ENCODE peak calls at places on chromosomes 3 and 15, in four cellular contexts. One of them, this sample, is unnamed.

GRCh38 chr3:70400194-70400593 is 87.8 kb upstream of the MDFIC2 start:
- DNase-seq in psoas muscle: no peak
- DNase-seq in GM12878: no peak
- DNase-seq in Panc1: no peak
- DNase-seq in this sample: no peak

GRCh38 chr15:56869573-56869972 is 48.9 kb upstream of the TCF12 start:
- DNase-seq in psoas muscle: peak; percentile 49
- DNase-seq in GM12878: no peak
- DNase-seq in Panc1: no peak
- DNase-seq in this sample: no peak

GRCh38 chr15:38459480-38459879 is 5.6 kb downstream of the FAM98B start:
- DNase-seq in psoas muscle: no peak
- DNase-seq in GM12878: no peak
- DNase-seq in Panc1: no peak
- DNase-seq in this sample: no peak

GRCh38 chr3:185896565-185896964 is 41.2 kb downstream of the TRA2B start:
- DNase-seq in psoas muscle: no peak
- DNase-seq in GM12878: no peak
- DNase-seq in Panc1: no peak
- DNase-seq in this sample: no peak

GRCh38 chr3:24101676-24102168 is 156.6 kb downstream of the NR1D2 start:
- DNase-seq in psoas muscle: no peak
- DNase-seq in GM12878: no peak
- DNase-seq in Panc1: no peak
- DNase-seq in this sample: no peak

GRCh38 chr3:66722675-66723074 is 221.9 kb upstream of the LRIG1 start:
- DNase-seq in psoas muscle: no peak
- DNase-seq in GM12878: no peak
- DNase-seq in Panc1: no peak
- DNase-seq in this sample: no peak

GRCh38 chr3:34843479-34843870 is 795.9 kb upstream of the ARPP21 start:
- DNase-seq in psoas muscle: no peak
- DNase-seq in GM12878: no peak
- DNase-seq in Panc1: no peak
- DNase-seq in this sample: no peak

GRCh38 chr3:148757238-148757930 is 59.7 kb downstream of the AGTR1 start:
- DNase-seq in psoas muscle: no peak
- DNase-seq in GM12878: no peak
- DNase-seq in Panc1: no peak
- DNase-seq in this sample: no peak

GRCh38 chr15:40087991-40088928 is 20.4 kb downstream of the BMF start:
- DNase-seq in psoas muscle: peak; percentile 69
- DNase-seq in GM12878: no peak
- DNase-seq in Panc1: no peak
- DNase-seq in this sample: no peak

GRCh38 chr15:28101201-28101600 is 2.1 kb upstream of the OCA2 start:
- DNase-seq in psoas muscle: no peak
- DNase-seq in GM12878: no peak
- DNase-seq in Panc1: no peak
- DNase-seq in this sample: no peak

GRCh38 chr3:10142707-10143560 is 1.4 kb downstream of the VHL start:
- DNase-seq in psoas muscle: no peak
- DNase-seq in GM12878: no peak
- DNase-seq in Panc1: no peak
- DNase-seq in this sample: no peak

GRCh38 chr3:175731543-175731942 is 872.4 kb downstream of the NAALADL2 start:
- DNase-seq in psoas muscle: no peak
- DNase-seq in GM12878: no peak
- DNase-seq in Panc1: no peak
- DNase-seq in this sample: no peak

GRCh38 chr3:119352863-119353527 is 58.8 kb downstream of the ARHGAP31 start:
- DNase-seq in psoas muscle: no peak
- DNase-seq in GM12878: no peak
- DNase-seq in Panc1: no peak
- DNase-seq in this sample: peak; percentile 37

GRCh38 chr3:111465081-111465670 is 76.8 kb upstream of the CD96 start:
- DNase-seq in psoas muscle: no peak
- DNase-seq in GM12878: no peak
- DNase-seq in Panc1: no peak
- DNase-seq in this sample: no peak

GRCh38 chr3:2657408-2657807 is 452.8 kb downstream of the IL5RA start:
- DNase-seq in psoas muscle: no peak
- DNase-seq in GM12878: no peak
- DNase-seq in Panc1: no peak
- DNase-seq in this sample: no peak

GRCh38 chr3:197023241-197023997 is 6.2 kb downstream of the MELTF start:
- DNase-seq in psoas muscle: no peak
- DNase-seq in GM12878: peak; percentile 76
- DNase-seq in Panc1: no peak
- DNase-seq in this sample: peak; percentile 35
- H3K4me3 ChIP-seq in psoas muscle: no peak overlapping the region
- H3K4me3 ChIP-seq in GM12878: peak overlapping the region; percentile 24
- H3K4me3 ChIP-seq in Panc1: no peak overlapping the region
- H3K4me3 ChIP-seq in this sample: peak overlapping the region; percentile 9

DNA sequence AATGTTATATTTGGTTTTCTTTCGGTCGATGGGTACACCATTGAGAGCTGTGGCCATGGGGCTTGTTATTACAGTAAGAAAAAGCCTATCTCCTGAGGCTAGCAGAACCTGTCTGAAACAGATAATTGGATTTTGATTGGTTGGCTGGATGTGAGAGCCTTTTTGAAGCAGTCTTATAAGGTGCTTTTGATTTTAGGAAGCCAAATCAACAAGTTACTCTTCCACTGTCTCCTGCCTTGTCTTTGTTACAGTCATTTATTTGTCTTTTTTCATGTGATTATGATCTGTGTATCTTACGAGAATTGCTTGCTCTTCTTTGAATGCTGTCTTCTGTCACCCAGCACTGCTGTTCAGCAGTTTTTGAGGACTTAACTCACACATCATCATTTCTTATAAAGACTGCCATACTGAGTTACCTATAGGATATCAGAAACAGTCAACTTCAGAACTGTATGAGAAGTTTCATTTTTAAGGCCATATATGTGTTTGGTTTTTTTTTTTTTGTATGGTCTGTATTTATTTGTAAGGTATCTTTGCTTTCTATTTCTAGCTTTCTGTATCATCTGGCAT is 51.1 kb downstream of the MEF2A start:
- DNase-seq in psoas muscle: no peak
- DNase-seq in GM12878: no peak
- DNase-seq in Panc1: no peak
- DNase-seq in this sample: no peak
- H3K4me3 ChIP-seq in psoas muscle: no peak overlapping the region
- H3K4me3 ChIP-seq in GM12878: no peak overlapping the region
- H3K4me3 ChIP-seq in Panc1: no peak overlapping the region
- H3K4me3 ChIP-seq in this sample: no peak overlapping the region

DNA sequence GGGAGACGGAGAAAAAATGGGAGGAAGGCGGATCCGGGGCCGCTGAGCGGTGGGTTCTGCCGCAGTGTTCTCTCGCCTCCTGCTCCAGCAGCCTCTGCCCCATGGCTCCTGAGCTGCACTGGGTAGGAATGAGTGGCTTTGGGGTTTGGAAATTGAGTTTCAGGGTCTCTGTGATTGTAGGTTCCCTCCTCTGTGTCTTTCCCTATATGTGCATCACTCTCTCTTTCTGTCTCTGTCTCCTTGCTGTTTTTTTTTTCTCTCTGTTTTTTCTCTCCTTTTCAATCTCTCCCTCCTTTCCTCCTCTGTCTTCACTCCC is 1.9 kb downstream of the GRM7 start:
- DNase-seq in psoas muscle: no peak
- DNase-seq in GM12878: no peak
- DNase-seq in Panc1: no peak
- DNase-seq in this sample: no peak
- H3K4me3 ChIP-seq in psoas muscle: no peak overlapping the region
- H3K4me3 ChIP-seq in GM12878: no peak overlapping the region
- H3K4me3 ChIP-seq in Panc1: no peak overlapping the region
- H3K4me3 ChIP-seq in this sample: no peak overlapping the region

GRCh38 chr15:58409861-58410260 is 21.9 kb upstream of the LIPC start:
- DNase-seq in psoas muscle: no peak
- DNase-seq in GM12878: no peak
- DNase-seq in Panc1: no peak
- DNase-seq in this sample: no peak
- H3K4me3 ChIP-seq in psoas muscle: no peak overlapping the region
- H3K4me3 ChIP-seq in GM12878: peak overlapping the region; percentile 33
- H3K4me3 ChIP-seq in Panc1: no peak overlapping the region
- H3K4me3 ChIP-seq in this sample: no peak overlapping the region

DNA sequence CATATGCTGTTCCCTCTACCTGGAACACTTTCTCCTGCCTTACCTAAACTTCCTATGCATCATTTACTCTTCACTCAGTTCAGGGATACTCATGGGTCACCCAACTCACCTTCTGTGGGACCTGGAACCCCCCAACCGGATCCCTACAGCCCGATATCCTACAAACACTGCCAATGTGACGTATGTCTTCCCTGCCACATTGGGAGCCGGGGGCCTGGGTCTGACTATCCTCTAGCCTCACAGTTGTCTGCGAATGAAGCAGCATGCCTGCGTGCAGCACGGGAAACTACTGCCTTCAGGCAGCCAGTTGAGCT is 405 bp downstream of the NPRL2 start:
- DNase-seq in psoas muscle: no peak
- DNase-seq in GM12878: no peak
- DNase-seq in Panc1: no peak
- DNase-seq in this sample: no peak
- H3K4me3 ChIP-seq in psoas muscle: peak overlapping the region; percentile 92
- H3K4me3 ChIP-seq in GM12878: peak overlapping the region; percentile 83
- H3K4me3 ChIP-seq in Panc1: peak overlapping the region; percentile 75
- H3K4me3 ChIP-seq in this sample: peak overlapping the region; percentile 67

GRCh38 chr3:158102660-158103085 is 3.5 kb downstream of the SHOX2 start:
- DNase-seq in psoas muscle: no peak
- DNase-seq in GM12878: no peak
- DNase-seq in Panc1: no peak
- DNase-seq in this sample: no peak
- H3K4me3 ChIP-seq in psoas muscle: no peak overlapping the region
- H3K4me3 ChIP-seq in GM12878: no peak overlapping the region
- H3K4me3 ChIP-seq in Panc1: no peak overlapping the region
- H3K4me3 ChIP-seq in this sample: no peak overlapping the region

GRCh38 chr3:129574206-129574605 is 31.2 kb downstream of the H1-8 start:
- DNase-seq in psoas muscle: no peak
- DNase-seq in GM12878: no peak
- DNase-seq in Panc1: no peak
- DNase-seq in this sample: no peak

GRCh38 chr3:129573493-129573892 is 30.5 kb downstream of the H1-8 start:
- DNase-seq in psoas muscle: no peak
- DNase-seq in GM12878: no peak
- DNase-seq in Panc1: no peak
- DNase-seq in this sample: no peak

GRCh38 chr3:129575987-129576364 is 30.5 kb downstream of the PLXND1 start:
- DNase-seq in psoas muscle: no peak
- DNase-seq in GM12878: no peak
- DNase-seq in Panc1: no peak
- DNase-seq in this sample: no peak

GRCh38 chr3:129576514-129577345 is 29.7 kb downstream of the PLXND1 start:
- DNase-seq in psoas muscle: no peak
- DNase-seq in GM12878: peak; percentile 35
- DNase-seq in Panc1: no peak
- DNase-seq in this sample: peak; percentile 38

DNA sequence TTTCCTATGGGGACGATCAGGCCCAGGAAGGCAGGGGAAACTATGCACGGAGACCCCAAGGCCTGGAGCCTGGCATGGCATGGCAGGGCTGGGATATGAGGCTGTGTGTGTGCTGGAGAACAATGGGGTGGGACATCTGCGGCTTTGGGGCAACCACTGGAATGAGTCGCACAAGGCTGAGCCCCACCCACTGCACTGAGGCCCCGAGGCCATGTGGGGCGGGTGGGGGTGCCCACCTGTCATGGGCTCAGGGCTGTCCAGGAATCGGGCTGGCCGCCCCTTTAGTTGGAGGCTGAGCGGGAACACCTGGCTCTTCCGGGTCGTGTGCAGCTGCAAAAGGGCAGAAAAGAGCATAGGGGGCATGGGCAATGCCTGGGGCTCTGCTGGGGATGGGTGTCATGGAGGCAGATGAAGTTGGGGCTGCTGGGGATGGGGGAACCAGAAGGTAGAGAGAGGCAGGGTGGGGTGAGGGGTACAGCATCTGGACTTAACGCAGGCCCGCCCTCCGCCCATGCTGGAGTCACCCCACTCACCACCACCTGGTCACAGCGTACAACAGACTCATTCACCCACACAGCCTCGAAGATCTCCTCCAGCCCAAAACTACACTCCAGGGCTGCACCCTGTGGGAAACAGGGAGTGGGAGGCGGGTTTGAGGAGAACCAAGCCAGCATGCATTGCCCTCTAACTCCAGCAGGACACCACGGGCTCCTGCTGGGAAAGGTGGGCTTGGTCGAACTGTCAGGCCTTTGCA is 31.1 kb downstream of the PLXND1 start:
- DNase-seq in psoas muscle: no peak
- DNase-seq in GM12878: no peak
- DNase-seq in Panc1: no peak
- DNase-seq in this sample: no peak
- H3K4me3 ChIP-seq in psoas muscle: no peak overlapping the region
- H3K4me3 ChIP-seq in GM12878: no peak overlapping the region
- H3K4me3 ChIP-seq in Panc1: no peak overlapping the region
- H3K4me3 ChIP-seq in this sample: no peak overlapping the region

GRCh38 chr3:86986666-86987420 is 4.1 kb downstream of the VGLL3 start:
- DNase-seq in psoas muscle: no peak
- DNase-seq in GM12878: no peak
- DNase-seq in Panc1: no peak
- DNase-seq in this sample: no peak
- H3K4me3 ChIP-seq in psoas muscle: peak overlapping the region; percentile 71
- H3K4me3 ChIP-seq in GM12878: no peak overlapping the region
- H3K4me3 ChIP-seq in Panc1: no peak overlapping the region
- H3K4me3 ChIP-seq in this sample: no peak overlapping the region

This sample was measured in GM12864.